ENCODE peak calls at places on chromosomes 7 and 10, in seven cellular contexts. Q, J, D, S, H, W and G are unnamed samples.

GRCh38 chr7:121797283-121798037 is 75.5 kb upstream of the PTPRZ1 start:
- DNase-seq in Q (no peak), J (no peak), D (no peak), S (no peak), H (no peak), W (no peak), G (no peak)

GRCh38 chr10:30784896-30785605 is 155.5 kb upstream of the LYZL2 start:
- DNase-seq in Q (no peak), J (peak), D (peak), S (no peak), H (no peak), W (peak), G (peak)

GRCh38 chr10:28125701-28126100 is 126.8 kb upstream of the ODAD2 start:
- DNase-seq in Q (peak), J (no peak), D (no peak), S (no peak), H (no peak), W (peak), G (no peak)

GRCh38 chr7:157467496-157468212 is 130.8 kb downstream of the DNAJB6 start:
- DNase-seq in Q (no peak), J (no peak), D (no peak), S (no peak), H (no peak), W (no peak), G (no peak)

GRCh38 chr10:15571570-15571969 is 148.2 kb downstream of the ITGA8 start:
- DNase-seq in Q (peak), J (no peak), D (peak), S (no peak), H (no peak), W (peak), G (no peak)

GRCh38 chr7:71019703-71020102 is 112.2 kb upstream of the GALNT17 start:
- DNase-seq in Q (no peak), J (no peak), D (no peak), S (no peak), H (no peak), W (no peak), G (no peak)

GRCh38 chr7:44631458-44632115 is 25.2 kb downstream of the OGDH start:
- DNase-seq in Q (no peak), J (no peak), D (no peak), S (no peak), H (no peak), W (peak), G (no peak)

GRCh38 chr10:68303849-68304412 is 27.9 kb upstream of the HNRNPH3 start:
- DNase-seq in Q (no peak), J (no peak), D (no peak), S (no peak), H (no peak), W (no peak), G (no peak)

GRCh38 chr7:43296306-43296705 is 183.9 kb downstream of the HECW1 start:
- DNase-seq in Q (no peak), J (no peak), D (no peak), S (no peak), H (no peak), W (peak), G (no peak)

GRCh38 chr7:130912086-130912909 is 178.3 kb upstream of the KLF14 start:
- DNase-seq in Q (peak), J (no peak), D (no peak), S (no peak), H (no peak), W (peak), G (no peak)

GRCh38 chr7:123208793-123209192 is 9.0 kb upstream of the SLC13A1 start:
- DNase-seq in Q (no peak), J (no peak), D (peak), S (peak), H (no peak), W (peak), G (no peak)

GRCh38 chr7:17298102-17298839 is at the start of gene AHR:
- DNase-seq in Q (peak), J (peak), D (peak), S (peak), H (peak), W (peak), G (peak)

GRCh38 chr7:157523766-157524421 is 187.1 kb downstream of the DNAJB6 start:
- DNase-seq in Q (no peak), J (no peak), D (no peak), S (no peak), H (no peak), W (no peak), G (no peak)

GRCh38 chr10:11463111-11463510 is 148.3 kb downstream of the USP6NL start:
- DNase-seq in Q (no peak), J (no peak), D (no peak), S (no peak), H (no peak), W (no peak), G (no peak)

GRCh38 chr10:124532106-124532641 is 70.6 kb downstream of the LHPP start:
- DNase-seq in Q (no peak), J (no peak), D (peak), S (no peak), H (no peak), W (no peak), G (no peak)

GRCh38 chr7:99551329-99551728 is 585 bp downstream of the FAM200A start:
- DNase-seq in Q (no peak), J (peak), D (no peak), S (no peak), H (no peak), W (peak), G (no peak)

GRCh38 chr7:47080816-47081215 is 501.1 kb downstream of the TNS3 start:
- DNase-seq in Q (no peak), J (no peak), D (no peak), S (no peak), H (no peak), W (peak), G (no peak)

GRCh38 chr10:129710510-129710847 is 243.4 kb downstream of the MGMT start:
- DNase-seq in Q (no peak), J (no peak), D (no peak), S (no peak), H (no peak), W (no peak), G (no peak)

GRCh38 chr10:110158051-110159005 is 49.1 kb upstream of the MXI1 start:
- DNase-seq in Q (no peak), J (no peak), D (no peak), S (no peak), H (no peak), W (no peak), G (no peak)

GRCh38 chr7:106987777-106988176 is 56.7 kb upstream of the PRKAR2B start:
- DNase-seq in Q (no peak), J (no peak), D (no peak), S (no peak), H (no peak), W (no peak), G (no peak)

GRCh38 chr10:28676297-28676967 is 889 bp upstream of the BAMBI start:
- DNase-seq in Q (no peak), J (no peak), D (peak), S (peak), H (no peak), W (peak), G (no peak)

GRCh38 chr7:98097042-98097645 is 9.5 kb upstream of the LMTK2 start:
- DNase-seq in Q (no peak), J (no peak), D (no peak), S (no peak), H (no peak), W (no peak), G (no peak)

GRCh38 chr10:103481974-103482531 is 3.0 kb upstream of the CALHM3 start:
- DNase-seq in Q (peak), J (peak), D (peak), S (no peak), H (peak), W (peak), G (peak)

GRCh38 chr10:69239816-69240434 is 19.8 kb downstream of the HKDC1 start:
- DNase-seq in Q (no peak), J (no peak), D (no peak), S (no peak), H (no peak), W (no peak), G (no peak)

GRCh38 chr7:55240418-55241142 is 124.6 kb upstream of the LANCL2 start:
- DNase-seq in Q (no peak), J (no peak), D (no peak), S (no peak), H (no peak), W (no peak), G (no peak)